ENCODE peak calls at places on chromosomes 12 and 14, in four cellular contexts. C, H, J and V are unnamed samples.

GRCh38 chr12:52324068-52324444 is 2.9 kb upstream of the KRT83 start:
- DNase-seq in C (no peak), H (no peak), J (no peak), V (no peak)

GRCh38 chr14:93332032-93332852 is 594 bp downstream of the BTBD7 start:
- DNase-seq in C (peak; percentile 70), H (peak; percentile 74), J (no peak), V (peak; percentile 71)

GRCh38 chr12:105233045-105233905 is 2.7 kb downstream of the APPL2 start:
- DNase-seq in C (no peak), H (no peak), J (no peak), V (no peak)

GRCh38 chr12:53193040-53193439 is 12.3 kb upstream of the CSAD start:
- DNase-seq in C (no peak), H (no peak), J (no peak), V (no peak)

GRCh38 chr12:120940799-120941198 is 36.6 kb upstream of the SPPL3 start:
- DNase-seq in C (no peak), H (no peak), J (no peak), V (no peak)

GRCh38 chr12:104416637-104417036 is 40.1 kb upstream of the CHST11 start:
- DNase-seq in C (no peak), H (no peak), J (no peak), V (no peak)

GRCh38 chr14:27123162-27123561 is 525.3 kb upstream of the NOVA1 start:
- DNase-seq in C (no peak), H (no peak), J (no peak), V (no peak)

GRCh38 chr14:23114669-23115491 is 4.2 kb downstream of the CEBPE start:
- DNase-seq in C (peak; percentile 33), H (no peak), J (no peak), V (no peak)

GRCh38 chr14:20655851-20656250 is 14.4 kb upstream of the OR6S1 start:
- DNase-seq in C (no peak), H (peak; percentile 41), J (no peak), V (no peak)

GRCh38 chr12:46409974-46410373 is 37.4 kb upstream of the SLC38A2 start:
- DNase-seq in C (no peak), H (no peak), J (no peak), V (no peak)

GRCh38 chr14:51024377-51024776 is 70.5 kb downstream of the TRIM9 start:
- DNase-seq in C (no peak), H (no peak), J (no peak), V (no peak)

GRCh38 chr12:115351513-115352077 is 667.6 kb upstream of the TBX3 start:
- DNase-seq in C (no peak), H (no peak), J (no peak), V (no peak)

GRCh38 chr14:32593290-32593942 is 264.3 kb downstream of the AKAP6 start:
- DNase-seq in C (no peak), H (no peak), J (no peak), V (no peak)
- TF ChIP-seq CREB1 in C (no peak), H (no peak), J (no peak), V (no peak)

DNA sequence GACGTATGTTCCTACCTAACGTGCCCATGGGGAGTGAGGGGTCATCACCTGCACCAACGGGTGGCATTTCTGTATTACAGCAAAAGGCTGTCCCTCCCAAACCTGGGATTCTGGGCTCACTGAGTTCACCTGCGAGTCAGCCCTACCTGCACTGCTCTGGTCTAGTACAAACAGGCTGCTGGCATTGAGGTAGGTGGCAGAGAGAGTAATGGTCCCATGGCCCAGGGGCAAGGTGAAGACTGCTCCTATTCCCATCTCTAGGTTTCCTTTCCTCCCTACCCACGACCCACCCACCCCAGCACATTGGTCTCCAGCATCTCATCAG is 421 bp downstream of the SUOX start:
- DNase-seq in C (no peak), H (no peak), J (no peak), V (no peak)
- TF ChIP-seq CREB1 in C (no peak), H (no peak), J (no peak), V (no peak)

GRCh38 chr14:101451166-101451565 is 110.1 kb upstream of the DIO3 start:
- DNase-seq in C (no peak), H (no peak), J (no peak), V (no peak)
- TF ChIP-seq CREB1 in C (no peak), H (no peak), J (no peak), V (no peak)

GRCh38 chr14:77910506-77910905 is 110.6 kb downstream of the ADCK1 start:
- DNase-seq in C (no peak), H (no peak), J (no peak), V (no peak)
- TF ChIP-seq CREB1 in C (no peak), H (no peak), J (no peak), V (no peak)

GRCh38 chr12:94603434-94604068 is 46.8 kb downstream of the TMCC3 start:
- DNase-seq in C (peak; percentile 56), H (peak; percentile 75), J (no peak), V (peak; percentile 71)
- TF ChIP-seq CREB1 in C (no peak), H (no peak), J (no peak), V (no peak)

GRCh38 chr14:52443506-52443905 is 108.8 kb downstream of the TXNDC16 start:
- DNase-seq in C (no peak), H (no peak), J (no peak), V (no peak)
- TF ChIP-seq CREB1 in C (no peak), H (no peak), J (no peak), V (no peak)